ENCODE peak calls at places on chromosomes 11 and 22, in ten cellular contexts. One of them, this sample, is unnamed.

GRCh38 chr11:95577716-95578460 is 211.7 kb downstream of the FAM76B start:
- DNase-seq in PC-3: peak; percentile 27
- DNase-seq in IMR-90: peak; percentile 83
- DNase-seq in heart left ventricle: no peak
- DNase-seq in transverse colon: no peak
- DNase-seq in psoas muscle: no peak
- DNase-seq in body of pancreas: no peak
- DNase-seq in RWPE1: peak; percentile 72
- DNase-seq in GM13977: no peak
- DNase-seq in AG04449: peak; percentile 29
- DNase-seq in this sample: no peak

GRCh38 chr11:59560702-59561469 is 49.5 kb downstream of the OR4D9 start:
- DNase-seq in PC-3: peak; percentile 95
- DNase-seq in IMR-90: peak; percentile 82
- DNase-seq in heart left ventricle: peak; percentile 91
- DNase-seq in transverse colon: peak; percentile 91
- DNase-seq in psoas muscle: peak; percentile 87
- DNase-seq in body of pancreas: peak; percentile 91
- DNase-seq in RWPE1: peak; percentile 86
- DNase-seq in GM13977: peak; percentile 81
- DNase-seq in AG04449: no peak
- DNase-seq in this sample: peak; percentile 60

GRCh38 chr22:21754523-21755128 is 19.0 kb upstream of the YPEL1 start:
- DNase-seq in PC-3: no peak
- DNase-seq in IMR-90: peak; percentile 12
- DNase-seq in heart left ventricle: no peak
- DNase-seq in transverse colon: no peak
- DNase-seq in psoas muscle: peak; percentile 34
- DNase-seq in body of pancreas: peak; percentile 20
- DNase-seq in RWPE1: no peak
- DNase-seq in GM13977: no peak
- DNase-seq in AG04449: no peak
- DNase-seq in this sample: no peak

GRCh38 chr11:124738713-124739478 is 846 bp upstream of the NRGN start:
- DNase-seq in PC-3: no peak
- DNase-seq in IMR-90: no peak
- DNase-seq in heart left ventricle: no peak
- DNase-seq in transverse colon: no peak
- DNase-seq in psoas muscle: no peak
- DNase-seq in body of pancreas: no peak
- DNase-seq in RWPE1: no peak
- DNase-seq in GM13977: no peak
- DNase-seq in AG04449: no peak
- DNase-seq in this sample: no peak

GRCh38 chr22:42801537-42802165 is 55.4 kb downstream of the ARFGAP3 start:
- DNase-seq in PC-3: no peak
- DNase-seq in IMR-90: no peak
- DNase-seq in heart left ventricle: no peak
- DNase-seq in transverse colon: no peak
- DNase-seq in psoas muscle: no peak
- DNase-seq in body of pancreas: no peak
- DNase-seq in RWPE1: no peak
- DNase-seq in GM13977: no peak
- DNase-seq in AG04449: no peak
- DNase-seq in this sample: no peak

GRCh38 chr11:128367573-128367972 is 219.8 kb downstream of the ETS1 start:
- DNase-seq in PC-3: no peak
- DNase-seq in IMR-90: no peak
- DNase-seq in heart left ventricle: no peak
- DNase-seq in transverse colon: no peak
- DNase-seq in psoas muscle: no peak
- DNase-seq in body of pancreas: no peak
- DNase-seq in RWPE1: no peak
- DNase-seq in GM13977: no peak
- DNase-seq in AG04449: no peak
- DNase-seq in this sample: no peak

GRCh38 chr11:16632295-16633200 is 105.9 kb upstream of the C11orf58 start:
- DNase-seq in PC-3: peak; percentile 66
- DNase-seq in IMR-90: peak; percentile 21
- DNase-seq in heart left ventricle: peak; percentile 47
- DNase-seq in transverse colon: no peak
- DNase-seq in psoas muscle: no peak
- DNase-seq in body of pancreas: no peak
- DNase-seq in RWPE1: no peak
- DNase-seq in GM13977: no peak
- DNase-seq in AG04449: no peak
- DNase-seq in this sample: no peak

GRCh38 chr11:3853935-3854659 is 1.4 kb upstream of the STIM1 start:
- DNase-seq in PC-3: no peak
- DNase-seq in IMR-90: no peak
- DNase-seq in heart left ventricle: no peak
- DNase-seq in transverse colon: peak; percentile 60
- DNase-seq in psoas muscle: peak; percentile 51
- DNase-seq in body of pancreas: peak; percentile 32
- DNase-seq in RWPE1: no peak
- DNase-seq in GM13977: peak; percentile 58
- DNase-seq in AG04449: no peak
- DNase-seq in this sample: peak; percentile 42

GRCh38 chr22:29306175-29306829 is at the start of gene GAS2L1:
- DNase-seq in PC-3: peak; percentile 70
- DNase-seq in IMR-90: peak; percentile 73
- DNase-seq in heart left ventricle: peak; percentile 93
- DNase-seq in transverse colon: peak; percentile 89
- DNase-seq in psoas muscle: peak; percentile 86
- DNase-seq in body of pancreas: peak; percentile 83
- DNase-seq in RWPE1: peak; percentile 69
- DNase-seq in GM13977: peak; percentile 81
- DNase-seq in AG04449: no peak
- DNase-seq in this sample: no peak

GRCh38 chr11:123483465-123483864 is 53.4 kb downstream of the GRAMD1B start:
- DNase-seq in PC-3: no peak
- DNase-seq in IMR-90: no peak
- DNase-seq in heart left ventricle: no peak
- DNase-seq in transverse colon: no peak
- DNase-seq in psoas muscle: no peak
- DNase-seq in body of pancreas: no peak
- DNase-seq in RWPE1: no peak
- DNase-seq in GM13977: no peak
- DNase-seq in AG04449: no peak
- DNase-seq in this sample: no peak
- TF ChIP-seq CTCF in PC-3: no peak
- TF ChIP-seq CTCF in IMR-90: no peak
- TF ChIP-seq CTCF in heart left ventricle: no peak
- TF ChIP-seq CTCF in transverse colon: no peak
- TF ChIP-seq CTCF in psoas muscle: no peak
- TF ChIP-seq CTCF in body of pancreas: no peak
- TF ChIP-seq CTCF in RWPE1: no peak
- TF ChIP-seq CTCF in GM13977: no peak
- TF ChIP-seq CTCF in AG04449: no peak
- TF ChIP-seq CTCF in this sample: no peak

DNA sequence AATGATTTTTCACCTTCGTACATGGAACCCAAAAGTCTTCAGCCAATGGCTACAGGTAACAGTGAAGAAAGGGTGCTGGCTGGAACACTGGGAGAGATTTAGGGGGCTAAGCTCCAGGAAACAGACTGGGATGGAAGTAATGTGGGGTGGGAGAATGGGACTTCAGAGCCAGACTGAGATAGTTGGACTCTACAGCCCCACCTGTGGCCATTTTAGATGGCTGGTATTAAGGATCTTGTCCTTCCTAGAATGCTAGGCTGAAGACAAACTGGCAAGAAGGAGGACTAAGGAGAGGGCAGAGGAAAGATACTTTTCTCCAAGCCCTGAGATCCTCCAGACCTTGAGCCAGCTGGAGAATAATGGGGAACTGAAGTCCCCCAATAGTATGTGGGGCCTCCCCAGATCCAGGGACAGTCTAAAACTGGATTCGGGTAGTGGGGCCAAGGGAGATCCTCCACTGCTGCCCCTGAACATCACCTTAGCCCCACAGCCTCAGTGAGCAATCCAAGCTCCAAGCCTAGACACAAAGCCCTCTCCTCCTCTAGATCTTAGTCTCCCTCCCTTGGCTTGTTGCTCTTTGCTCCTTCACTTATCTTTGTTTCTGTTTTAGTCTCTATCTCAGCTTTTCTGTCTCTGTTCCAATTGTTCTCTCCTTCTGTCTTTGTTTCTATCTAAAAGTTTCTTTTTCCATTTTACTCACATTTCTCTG is 16.1 kb upstream of the RRAS2 start:
- DNase-seq in PC-3: no peak
- DNase-seq in IMR-90: no peak
- DNase-seq in heart left ventricle: no peak
- DNase-seq in transverse colon: no peak
- DNase-seq in psoas muscle: no peak
- DNase-seq in body of pancreas: no peak
- DNase-seq in RWPE1: no peak
- DNase-seq in GM13977: no peak
- DNase-seq in AG04449: no peak
- DNase-seq in this sample: no peak
- TF ChIP-seq CTCF in PC-3: peak; percentile 37
- TF ChIP-seq CTCF in IMR-90: peak; percentile 6
- TF ChIP-seq CTCF in heart left ventricle: peak; percentile 8
- TF ChIP-seq CTCF in transverse colon: no peak
- TF ChIP-seq CTCF in psoas muscle: peak; percentile 12
- TF ChIP-seq CTCF in body of pancreas: no peak
- TF ChIP-seq CTCF in RWPE1: no peak
- TF ChIP-seq CTCF in GM13977: peak; percentile 31
- TF ChIP-seq CTCF in AG04449: no peak
- TF ChIP-seq CTCF in this sample: peak; percentile 11

DNA sequence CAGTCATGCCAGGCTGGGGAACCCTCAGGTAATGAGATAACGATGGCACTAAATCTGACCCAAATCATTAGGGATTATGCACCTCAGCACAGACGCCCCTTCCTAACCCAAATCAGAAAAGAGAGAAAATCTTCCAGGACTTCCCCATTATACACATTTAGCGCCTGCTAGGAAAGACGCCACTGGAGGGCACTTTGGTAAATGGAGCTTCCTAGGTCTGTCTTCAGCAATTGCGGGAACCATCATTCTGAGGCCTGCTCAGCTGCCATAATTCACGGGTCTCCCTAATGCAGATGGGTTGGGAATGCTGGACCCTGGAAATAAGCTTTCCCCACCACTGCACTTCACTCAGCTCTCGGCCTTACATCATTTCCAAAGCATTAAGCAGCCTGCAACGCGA is 86.2 kb upstream of the OPCML start:
- DNase-seq in PC-3: no peak
- DNase-seq in IMR-90: no peak
- DNase-seq in heart left ventricle: no peak
- DNase-seq in transverse colon: no peak
- DNase-seq in psoas muscle: no peak
- DNase-seq in body of pancreas: no peak
- DNase-seq in RWPE1: no peak
- DNase-seq in GM13977: no peak
- DNase-seq in AG04449: no peak
- DNase-seq in this sample: no peak
- TF ChIP-seq CTCF in PC-3: no peak
- TF ChIP-seq CTCF in IMR-90: no peak
- TF ChIP-seq CTCF in heart left ventricle: no peak
- TF ChIP-seq CTCF in transverse colon: no peak
- TF ChIP-seq CTCF in psoas muscle: no peak
- TF ChIP-seq CTCF in body of pancreas: no peak
- TF ChIP-seq CTCF in RWPE1: no peak
- TF ChIP-seq CTCF in GM13977: no peak
- TF ChIP-seq CTCF in AG04449: no peak
- TF ChIP-seq CTCF in this sample: no peak

GRCh38 chr11:15216678-15217077 is 102.0 kb downstream of the INSC start:
- DNase-seq in PC-3: no peak
- DNase-seq in IMR-90: no peak
- DNase-seq in heart left ventricle: no peak
- DNase-seq in transverse colon: no peak
- DNase-seq in psoas muscle: no peak
- DNase-seq in body of pancreas: no peak
- DNase-seq in RWPE1: peak; percentile 18
- DNase-seq in GM13977: peak; percentile 39
- DNase-seq in AG04449: no peak
- DNase-seq in this sample: no peak
- TF ChIP-seq CTCF in PC-3: peak; percentile 40
- TF ChIP-seq CTCF in IMR-90: peak; percentile 44
- TF ChIP-seq CTCF in heart left ventricle: no peak
- TF ChIP-seq CTCF in transverse colon: no peak
- TF ChIP-seq CTCF in psoas muscle: no peak
- TF ChIP-seq CTCF in body of pancreas: peak; percentile 28
- TF ChIP-seq CTCF in RWPE1: no peak
- TF ChIP-seq CTCF in GM13977: peak; percentile 63
- TF ChIP-seq CTCF in AG04449: peak; percentile 36
- TF ChIP-seq CTCF in this sample: no peak

DNA sequence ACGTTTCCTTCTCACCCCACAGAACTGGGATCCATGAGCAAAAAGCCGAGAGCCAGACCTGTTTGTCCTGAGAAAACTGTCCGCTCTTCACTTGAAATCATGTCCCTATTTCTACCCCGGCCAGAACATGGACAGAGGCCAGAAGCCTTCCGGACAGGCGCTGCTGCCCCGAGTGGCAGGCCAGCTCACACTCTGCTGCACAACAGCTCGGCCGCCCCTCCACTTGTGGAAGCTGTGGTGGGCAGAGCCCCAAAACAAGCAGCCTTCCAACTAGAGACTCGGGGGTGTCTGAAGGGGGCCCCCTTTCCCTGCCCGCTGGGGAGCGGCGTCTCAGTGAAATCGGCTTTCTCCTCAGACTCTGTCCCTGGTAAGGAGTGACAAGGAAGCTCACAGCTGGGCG is 24.0 kb downstream of the CD5 start:
- DNase-seq in PC-3: no peak
- DNase-seq in IMR-90: no peak
- DNase-seq in heart left ventricle: no peak
- DNase-seq in transverse colon: no peak
- DNase-seq in psoas muscle: peak; percentile 46
- DNase-seq in body of pancreas: peak; percentile 24
- DNase-seq in RWPE1: no peak
- DNase-seq in GM13977: no peak
- DNase-seq in AG04449: no peak
- DNase-seq in this sample: no peak
- TF ChIP-seq CTCF in PC-3: peak; percentile 26
- TF ChIP-seq CTCF in IMR-90: no peak
- TF ChIP-seq CTCF in heart left ventricle: peak; percentile 28
- TF ChIP-seq CTCF in transverse colon: no peak
- TF ChIP-seq CTCF in psoas muscle: peak; percentile 10
- TF ChIP-seq CTCF in body of pancreas: no peak
- TF ChIP-seq CTCF in RWPE1: no peak
- TF ChIP-seq CTCF in GM13977: no peak
- TF ChIP-seq CTCF in AG04449: no peak
- TF ChIP-seq CTCF in this sample: no peak

This sample was measured in natural killer cell.